ENCODE peak calls at places on chromosomes 6 and 20, in ten cellular contexts. K is IMR-90, R is cardiac muscle cell, S is upper lobe of right lung, T is ovary, H is transverse colon, L is Panc1, P is stomach, I is uterus, V is fibroblast of lung. Z is an unnamed sample. For H3K4me1, the result is how much of the 10 kb centered on the place peaks cover.

GRCh38 chr6:54198134-54198533 is 86.9 kb downstream of the MLIP start:
- DNase-seq in K (no peak), R (peak), S (no peak), T (no peak), H (no peak), L (no peak), P (no peak), I (no peak), V (no peak), Z (no peak)

GRCh38 chr6:15389079-15389758 is 143.3 kb downstream of the JARID2 start:
- DNase-seq in K (peak), R (peak), S (no peak), T (no peak), H (no peak), L (no peak), P (no peak), I (no peak), V (no peak), Z (no peak)

GRCh38 chr6:138817799-138818198 is 21.9 kb downstream of the ECT2L start:
- DNase-seq in K (peak), R (peak), S (peak), T (no peak), H (peak), L (no peak), P (peak), I (no peak), V (peak), Z (peak)

GRCh38 chr20:34907616-34908469 is 31.4 kb downstream of the ACSS2 start:
- DNase-seq in K (peak), R (peak), S (no peak), T (peak), H (peak), L (peak), P (peak), I (peak), V (peak), Z (no peak)

GRCh38 chr6:170423814-170424633 is 117.5 kb downstream of the FAM120B start:
- DNase-seq in K (no peak), R (no peak), S (no peak), T (peak), H (no peak), L (no peak), P (no peak), I (no peak), V (peak), Z (no peak)

GRCh38 chr6:108432792-108433191 is 127.9 kb upstream of the FOXO3 start:
- DNase-seq in K (no peak), R (no peak), S (no peak), T (no peak), H (no peak), L (no peak), P (no peak), I (no peak), V (no peak), Z (no peak)

GRCh38 chr20:23446505-23446904 is 6.2 kb downstream of the CST11 start:
- DNase-seq in K (peak), R (peak), S (no peak), T (no peak), H (peak), L (no peak), P (peak), I (peak), V (peak), Z (peak)

GRCh38 chr20:5932796-5933195 is 17.5 kb downstream of the TRMT6 start:
- DNase-seq in K (no peak), R (no peak), S (no peak), T (no peak), H (no peak), L (no peak), P (no peak), I (no peak), V (no peak), Z (no peak)

GRCh38 chr20:34570859-34571306 is 12.4 kb downstream of the MAP1LC3A start:
- DNase-seq in K (peak), R (peak), S (no peak), T (no peak), H (no peak), L (no peak), P (no peak), I (no peak), V (peak), Z (no peak)

GRCh38 chr6:106377061-106377540 is 16.6 kb downstream of the CRYBG1 start:
- DNase-seq in K (peak), R (no peak), S (no peak), T (no peak), H (no peak), L (no peak), P (no peak), I (no peak), V (peak), Z (no peak)

GRCh38 chr6:136289327-136289578 is 393 bp downstream of the BCLAF1 start:
- DNase-seq in K (peak), R (peak), S (peak), T (peak), H (peak), L (peak), P (peak), I (peak), V (peak), Z (peak)

GRCh38 chr6:143513410-143513809 is 1.9 kb upstream of the FUCA2 start:
- DNase-seq in K (no peak), R (no peak), S (peak), T (no peak), H (peak), L (no peak), P (peak), I (no peak), V (no peak), Z (no peak)

GRCh38 chr6:112620832-112621569 is 273.9 kb downstream of the RFPL4B start:
- DNase-seq in K (peak), R (peak), S (no peak), T (no peak), H (no peak), L (no peak), P (no peak), I (no peak), V (peak), Z (no peak)

GRCh38 chr6:13813011-13813410 is 1.3 kb downstream of the MCUR1 start:
- DNase-seq in K (no peak), R (no peak), S (no peak), T (no peak), H (no peak), L (no peak), P (no peak), I (no peak), V (no peak), Z (no peak)

GRCh38 chr6:125797934-125798444 is 7.2 kb downstream of the NCOA7 start:
- DNase-seq in K (no peak), R (no peak), S (no peak), T (no peak), H (no peak), L (no peak), P (no peak), I (no peak), V (no peak), Z (no peak)

GRCh38 chr6:45813943-45814342 is 201.7 kb downstream of the CLIC5 start:
- DNase-seq in K (no peak), R (no peak), S (no peak), T (no peak), H (no peak), L (no peak), P (no peak), I (no peak), V (no peak), Z (no peak)

GRCh38 chr6:129936329-129937165 is 75.4 kb upstream of the TMEM244 start:
- DNase-seq in K (peak), R (peak), S (no peak), T (no peak), H (peak), L (peak), P (peak), I (no peak), V (peak), Z (peak)

GRCh38 chr6:100088009-100088408 is 94.0 kb upstream of the MCHR2 start:
- DNase-seq in K (peak), R (peak), S (no peak), T (no peak), H (no peak), L (no peak), P (no peak), I (no peak), V (peak), Z (no peak)

GRCh38 chr6:4804095-4804494 is 27.9 kb downstream of the CDYL start:
- DNase-seq in K (peak), R (peak), S (no peak), T (no peak), H (peak), L (no peak), P (no peak), I (no peak), V (peak), Z (no peak)

GRCh38 chr6:6749791-6750434 is 161.4 kb downstream of the LY86 start:
- DNase-seq in K (peak), R (peak), S (peak), T (peak), H (peak), L (no peak), P (peak), I (peak), V (peak), Z (no peak)

GRCh38 chr6:26550250-26550993 is 12.3 kb downstream of the HMGN4 start:
- DNase-seq in K (peak), R (peak), S (peak), T (peak), H (peak), L (no peak), P (peak), I (no peak), V (peak), Z (no peak)

GRCh38 chr6:170221753-170222400 is 69.0 kb downstream of the DLL1 start:
- DNase-seq in K (no peak), R (no peak), S (no peak), T (no peak), H (peak), L (no peak), P (peak), I (no peak), V (no peak), Z (no peak)

GRCh38 chr6:5082487-5083306 is 2.4 kb upstream of the PPP1R3G start:
- DNase-seq in K (peak), R (peak), S (no peak), T (no peak), H (no peak), L (no peak), P (no peak), I (peak), V (peak), Z (no peak)

GRCh38 chr20:19308151-19308550 is 95.7 kb downstream of the SLC24A3 start:
- DNase-seq in K (no peak), R (no peak), S (no peak), T (no peak), H (no peak), L (no peak), P (no peak), I (no peak), V (no peak), Z (no peak)

GRCh38 chr6:108848116-108848868 is at the start of gene ARMC2:
- DNase-seq in K (peak), R (peak), S (peak), T (peak), H (peak), L (peak), P (peak), I (peak), V (peak), Z (peak)

GRCh38 chr6:43052842-43053544 is 658 bp downstream of the CUL7 start:
- DNase-seq in K (peak), R (peak), S (no peak), T (peak), H (peak), L (no peak), P (no peak), I (peak), V (peak), Z (no peak)

GRCh38 chr20:17648782-17649730 is 33.0 kb downstream of the RRBP1 start:
- DNase-seq in K (no peak), R (no peak), S (peak), T (no peak), H (peak), L (no peak), P (peak), I (peak), V (no peak), Z (peak)
- H3K4me1 ChIP-seq in K (under half), R (half or more), S (half or more), T (under half), H (half or more), L (half or more), P (half or more), I (under half), V (under half), Z (half or more)

DNA sequence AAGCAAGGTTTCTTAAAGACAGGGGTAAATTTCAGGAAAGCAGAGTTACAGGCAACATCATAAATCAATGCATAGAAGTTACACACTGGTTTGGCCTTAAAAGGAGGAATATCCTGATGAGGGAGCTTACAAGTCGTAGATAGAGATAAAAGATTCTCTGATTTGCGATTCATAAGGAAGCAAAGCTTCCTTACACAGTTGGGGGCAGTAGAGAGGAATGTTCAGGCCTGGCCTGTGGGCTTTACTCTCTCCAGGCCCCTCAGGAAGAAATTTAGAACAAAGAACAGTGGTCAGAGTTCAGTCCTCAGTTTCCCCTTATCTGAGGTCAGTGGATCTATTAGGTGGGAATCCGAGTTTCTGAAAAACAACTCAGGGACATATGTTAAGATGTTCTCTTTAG is 19.3 kb downstream of the HLA-C start:
- DNase-seq in K (no peak), R (no peak), S (no peak), T (no peak), H (no peak), L (no peak), P (no peak), I (no peak), V (no peak), Z (no peak)
- TF ChIP-seq CTCF in K (no peak), R (no peak), S (no peak), T (no peak), H (no peak), L (no peak), P (no peak), I (no peak), V (no peak), Z (no peak)

GRCh38 chr6:41315943-41316342 is 19.5 kb upstream of the NCR2 start:
- DNase-seq in K (no peak), R (no peak), S (no peak), T (no peak), H (no peak), L (no peak), P (no peak), I (no peak), V (no peak), Z (no peak)
- H3K4me3 ChIP-seq in K (no peak), R (no peak), S (no peak), T (no peak), H (no peak), L (no peak), P (no peak), I (no peak), V (no peak), Z (no peak)

GRCh38 chr6:33772902-33773472 is 15.9 kb downstream of the LEMD2 start:
- DNase-seq in K (no peak), R (no peak), S (no peak), T (no peak), H (no peak), L (no peak), P (no peak), I (no peak), V (no peak), Z (no peak)
- H3K4me1 ChIP-seq in K (under half), R (under half), S (under half), T (under half), H (under half), L (under half), P (under half), I (under half), V (under half), Z (under half)

DNA sequence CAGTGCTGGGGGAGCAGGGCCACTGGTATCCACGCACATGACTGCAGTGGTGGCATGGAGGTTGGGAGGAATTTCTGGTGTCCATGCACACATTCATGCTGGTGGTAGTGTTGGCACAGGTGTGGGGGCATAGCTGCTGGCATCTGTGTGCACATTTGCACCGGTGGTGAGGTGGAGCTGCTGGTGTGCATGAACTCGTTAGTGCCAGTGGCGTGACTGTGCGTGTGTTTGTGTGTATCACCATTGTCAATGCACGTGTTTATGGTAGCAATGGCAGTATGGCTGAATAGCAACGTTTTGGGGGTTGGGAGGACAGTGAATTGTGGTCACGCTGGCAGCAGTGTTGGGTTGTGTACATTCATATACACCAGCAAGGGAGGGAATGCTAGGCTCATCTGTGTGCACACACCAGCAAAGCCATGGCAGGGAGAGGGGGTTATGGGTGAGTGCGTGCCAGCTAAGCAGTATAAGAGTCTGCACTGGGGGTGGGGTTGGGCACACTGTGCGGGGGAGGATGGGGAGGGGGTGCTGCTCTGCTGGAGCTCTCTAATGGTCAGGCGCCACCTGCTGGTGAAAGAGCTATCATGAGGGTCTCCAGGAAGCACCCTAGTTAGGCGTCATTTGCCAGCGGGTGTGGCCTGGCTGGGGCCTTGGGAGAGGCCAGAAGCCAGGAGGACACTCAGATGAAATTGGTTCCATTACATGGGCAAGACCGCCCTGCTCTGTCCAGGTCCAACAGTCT is 626.1 kb upstream of the ID4 start:
- DNase-seq in K (no peak), R (peak), S (peak), T (no peak), H (no peak), L (no peak), P (no peak), I (no peak), V (no peak), Z (peak)
- TF ChIP-seq CTCF in K (no peak), R (peak), S (peak), T (no peak), H (no peak), L (peak), P (no peak), I (no peak), V (no peak), Z (peak)

GRCh38 chr6:111200823-111201134 is 113.5 kb downstream of the SLC16A10 start:
- DNase-seq in K (no peak), R (no peak), S (no peak), T (no peak), H (no peak), L (no peak), P (no peak), I (no peak), V (no peak), Z (no peak)
- H3K4me3 ChIP-seq in K (no peak), R (no peak), S (no peak), T (no peak), H (no peak), L (no peak), P (no peak), I (no peak), V (no peak), Z (no peak)

DNA sequence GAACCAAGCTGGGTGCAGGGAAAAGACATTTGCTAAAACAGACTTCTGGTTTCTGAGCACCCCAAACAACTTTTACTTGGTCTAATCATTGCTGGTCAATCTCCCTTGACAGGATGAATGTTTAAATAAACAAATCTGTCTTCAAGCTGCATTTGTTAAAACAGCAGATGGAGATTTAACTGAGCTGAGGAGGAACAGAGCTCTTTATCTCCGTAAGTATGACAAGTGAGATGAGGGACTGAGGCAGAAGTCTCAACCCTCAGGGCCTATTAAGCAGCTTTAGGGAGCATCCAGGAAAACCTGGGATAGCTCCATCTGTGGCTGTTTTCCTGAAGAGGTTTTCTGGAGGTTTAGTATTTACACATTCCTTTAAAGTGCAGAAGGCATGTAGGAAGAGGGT is 40.6 kb downstream of the NINL start:
- DNase-seq in K (no peak), R (no peak), S (no peak), T (no peak), H (no peak), L (no peak), P (no peak), I (no peak), V (peak), Z (no peak)
- H3K4me1 ChIP-seq in K (under half), R (half or more), S (under half), T (under half), H (under half), L (under half), P (under half), I (under half), V (under half), Z (under half)

GRCh38 chr6:147522597-147522996 is 14.1 kb downstream of the SAMD5 start:
- DNase-seq in K (no peak), R (no peak), S (no peak), T (no peak), H (no peak), L (no peak), P (no peak), I (no peak), V (no peak), Z (no peak)
- TF ChIP-seq CTCF in K (no peak), R (no peak), S (no peak), T (no peak), H (no peak), L (no peak), P (no peak), I (no peak), V (no peak), Z (no peak)

DNA sequence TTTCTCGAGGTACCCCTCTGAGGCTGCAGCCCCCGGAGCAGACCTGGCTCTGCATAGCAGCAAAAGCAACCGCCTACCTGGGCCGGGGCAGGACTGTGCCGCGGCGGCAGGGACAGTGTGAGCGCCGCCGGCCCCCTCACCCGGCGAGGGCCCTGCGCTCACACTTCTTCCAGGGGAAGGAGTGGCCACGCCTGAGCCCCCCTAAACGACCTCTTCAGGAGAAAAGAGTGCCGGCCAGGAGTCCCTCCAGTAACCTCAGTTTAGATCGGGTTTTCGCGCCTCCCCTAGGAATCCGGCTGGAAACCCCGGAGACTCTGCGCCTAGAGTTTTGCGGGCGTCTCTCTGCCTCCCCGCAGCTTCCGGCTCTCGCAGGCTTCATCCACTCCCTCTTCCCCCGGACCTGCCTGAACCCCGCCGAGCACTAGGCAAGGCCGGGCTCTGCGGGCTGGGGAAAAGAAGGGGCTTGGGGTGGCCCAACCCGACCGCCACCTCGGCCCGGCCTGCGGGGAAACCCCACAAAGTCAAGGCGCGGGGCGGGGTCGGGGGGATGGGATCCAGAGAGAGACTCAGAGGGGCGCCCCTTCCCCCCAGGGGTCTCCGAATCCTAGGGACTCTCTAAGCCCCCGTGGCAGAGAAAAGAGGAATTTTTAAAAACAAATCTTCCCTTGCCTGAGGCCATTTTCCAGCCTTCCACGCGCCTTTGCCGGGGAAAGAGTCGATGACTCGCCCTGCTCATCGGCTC is 558 bp downstream of the LINC00237 start:
- DNase-seq in K (no peak), R (no peak), S (no peak), T (no peak), H (no peak), L (no peak), P (no peak), I (no peak), V (no peak), Z (no peak)
- H3K4me3 ChIP-seq in K (no peak), R (peak), S (no peak), T (no peak), H (no peak), L (no peak), P (no peak), I (no peak), V (no peak), Z (no peak)